ENCODE peak calls at places on chromosomes 12 and 14, in seven cellular contexts. Y is kidney tubule cell; S is stimulated activated effector memory CD8-positive, alpha-beta T cell treated with anti-CD3 and anti-CD28 coated beads, Interleukin-12 subunit alpha, Interleukin-12 subunit beta, amount 100 ng/mL, for 72 hours; D is fibroblast of the conjunctiva; R is activated CD8-positive, alpha-beta memory T cell treated with anti-CD3 and anti-CD28 coated beads for 4 hours; U is progenitor cell of endocrine pancreas; X is KG1. W is an unnamed sample.

GRCh38 chr12:459430-460258 is at the start of gene B4GALNT3:
- DNase-seq in S (peak; percentile 77), R (no peak), Y (peak; percentile 45), X (no peak), D (no peak), U (peak; percentile 75), W (no peak)

GRCh38 chr14:100108840-100109593 is 43.8 kb downstream of the EVL start:
- DNase-seq in X (no peak), U (no peak), S (no peak), R (no peak), D (no peak), Y (no peak), W (no peak)

GRCh38 chr14:23640524-23641141 is 4.5 kb downstream of the DHRS2 start:
- DNase-seq in X (no peak), Y (peak; percentile 31), U (no peak), S (no peak), D (peak; percentile 94), R (no peak), W (no peak)

GRCh38 chr14:104109731-104110361 is 24.3 kb downstream of the ASPG start:
- DNase-seq in X (no peak), D (no peak), U (no peak), Y (no peak), R (no peak), S (no peak), W (no peak)

GRCh38 chr12:19999793-20000138 is 368.6 kb upstream of the PDE3A start:
- DNase-seq in U (no peak), R (no peak), S (no peak), Y (no peak), X (no peak), D (no peak), W (no peak)

GRCh38 chr14:67396381-67396965 is 15.5 kb downstream of the PLEK2 start:
- DNase-seq in R (no peak), U (no peak), D (no peak), X (no peak), Y (peak; percentile 42), S (peak; percentile 15), W (no peak)

GRCh38 chr14:102481791-102482238 is 27.8 kb downstream of the ANKRD9 start:
- DNase-seq in D (no peak), Y (peak; percentile 78), X (no peak), S (no peak), U (no peak), R (no peak), W (no peak)

GRCh38 chr12:102503056-102503681 is 22.8 kb upstream of the IGF1 start:
- DNase-seq in D (no peak), S (no peak), R (no peak), U (no peak), X (no peak), Y (no peak), W (no peak)

GRCh38 chr12:123502163-123502562 is 31.4 kb downstream of the RILPL1 start:
- DNase-seq in S (no peak), U (no peak), R (no peak), Y (no peak), D (no peak), X (no peak), W (no peak)

GRCh38 chr12:14873440-14874185 is 12.0 kb downstream of the MGP start:
- DNase-seq in D (no peak), S (no peak), U (no peak), R (no peak), Y (no peak), X (no peak), W (no peak)

GRCh38 chr14:63362305-63362914 is 43.7 kb upstream of the GPHB5 start:
- DNase-seq in U (no peak), Y (no peak), S (no peak), X (no peak), R (no peak), D (no peak), W (no peak)

GRCh38 chr12:132669166-132669879 is 17.8 kb downstream of the POLE start:
- DNase-seq in R (no peak), X (no peak), U (no peak), S (no peak), Y (peak; percentile 31), D (no peak), W (no peak)

GRCh38 chr12:19641235-19642080 is 202.2 kb downstream of the AEBP2 start:
- DNase-seq in U (no peak), D (no peak), S (no peak), R (no peak), X (no peak), Y (no peak), W (no peak)

GRCh38 chr14:100677152-100677924 is 49.4 kb upstream of the DLK1 start:
- DNase-seq in X (no peak), R (no peak), D (no peak), U (no peak), Y (no peak), S (no peak), W (no peak)

GRCh38 chr14:88297306-88297705 is 25.8 kb downstream of the KCNK10 start:
- DNase-seq in U (no peak), Y (no peak), S (no peak), X (no peak), R (no peak), D (no peak), W (no peak)

GRCh38 chr12:131860472-131861260 is 32.5 kb downstream of the MMP17 start:
- DNase-seq in R (no peak), S (no peak), Y (peak; percentile 79), X (no peak), D (peak; percentile 83), U (no peak), W (peak; percentile 83)

GRCh38 chr14:33676135-33676566 is 274.7 kb downstream of the EGLN3 start:
- DNase-seq in S (no peak), R (no peak), X (no peak), U (no peak), D (peak; percentile 51), Y (peak; percentile 73), W (peak; percentile 53)

GRCh38 chr14:25400607-25401206 is 350.8 kb upstream of the STXBP6 start:
- DNase-seq in S (peak; percentile 53), X (peak; percentile 9), Y (peak; percentile 50), U (no peak), R (no peak), D (peak; percentile 27), W (peak; percentile 9)

GRCh38 chr12:96285158-96285557 is 91.0 kb downstream of the ELK3 start:
- DNase-seq in R (no peak), Y (no peak), U (no peak), D (no peak), X (no peak), S (no peak), W (no peak)

GRCh38 chr12:85733984-85734383 is 102.2 kb downstream of the RASSF9 start:
- DNase-seq in Y (no peak), X (no peak), U (no peak), R (no peak), S (no peak), D (no peak), W (no peak)

GRCh38 chr14:68934034-68934433 is 45.1 kb downstream of the ACTN1 start:
- DNase-seq in X (no peak), R (no peak), S (no peak), U (no peak), Y (no peak), D (no peak), W (no peak)

GRCh38 chr14:20631821-20632389 is 9.6 kb downstream of the OR6S1 start:
- DNase-seq in X (no peak), U (no peak), D (peak; percentile 41), Y (peak; percentile 81), R (no peak), S (no peak), W (peak; percentile 31)

GRCh38 chr12:119748512-119748911 is 80.6 kb downstream of the PRKAB1 start:
- DNase-seq in D (no peak), Y (peak; percentile 89), X (no peak), U (no peak), R (no peak), S (no peak), W (peak; percentile 13)

GRCh38 chr14:29444216-29444615 is 483.4 kb downstream of the PRKD1 start:
- DNase-seq in X (no peak), D (no peak), S (no peak), Y (no peak), U (no peak), R (no peak), W (no peak)

GRCh38 chr12:76152161-76152807 is 67.8 kb upstream of the NAP1L1 start:
- DNase-seq in Y (no peak), R (no peak), D (no peak), X (no peak), U (no peak), S (no peak), W (no peak)

GRCh38 chr12:59023861-59024424 is 103.6 kb upstream of the LRIG3 start:
- DNase-seq in D (no peak), R (no peak), Y (no peak), X (no peak), S (no peak), U (no peak), W (no peak)

GRCh38 chr14:90053044-90053443 is 8.8 kb upstream of the KCNK13 start:
- DNase-seq in Y (no peak), S (no peak), U (no peak), D (no peak), R (no peak), X (no peak), W (no peak)

GRCh38 chr14:67722293-67722692 is 20.6 kb downstream of the RDH12 start:
- DNase-seq in R (no peak), X (no peak), Y (no peak), D (peak; percentile 43), U (no peak), S (no peak), W (no peak)

GRCh38 chr14:74299061-74299545 is 3.6 kb downstream of the ABCD4 start:
- DNase-seq in Y (peak; percentile 67), S (no peak), X (no peak), R (no peak), D (no peak), U (no peak), W (peak; percentile 23)

GRCh38 chr14:93937519-93937918 is 10.4 kb downstream of the FAM181A start:
- DNase-seq in U (no peak), S (no peak), X (no peak), Y (peak; percentile 23), R (no peak), D (no peak), W (no peak)